ENCODE peak calls at places on chromosomes 11 and 22, in four cellular contexts. One of them, this sample, is unnamed.
A peak's percentile ranks its signal among the peaks of the same experiment; 100 is the strongest.

GRCh38 chr11:76616676-76617552 is 53.6 kb downstream of the LRRC32 start:
- DNase-seq in ELR: no peak
- DNase-seq in spleen: peak; percentile 49
- DNase-seq in cardiac fibroblast: no peak
- DNase-seq in this sample: no peak

GRCh38 chr11:84958295-84958694 is 668.8 kb downstream of the DLG2 start:
- DNase-seq in ELR: no peak
- DNase-seq in spleen: no peak
- DNase-seq in cardiac fibroblast: no peak
- DNase-seq in this sample: no peak

GRCh38 chr11:64037027-64037633 is 1.4 kb downstream of the FLRT1 start:
- DNase-seq in cardiac fibroblast: no peak
- DNase-seq in ELR: no peak
- DNase-seq in spleen: no peak
- DNase-seq in this sample: no peak

GRCh38 chr22:30453731-30454510 is 17.9 kb downstream of the SEC14L3 start:
- DNase-seq in cardiac fibroblast: peak; percentile 13
- DNase-seq in spleen: no peak
- DNase-seq in ELR: peak; percentile 19
- DNase-seq in this sample: no peak

GRCh38 chr22:21624120-21624879 is 5.5 kb downstream of the YDJC start:
- DNase-seq in spleen: no peak
- DNase-seq in cardiac fibroblast: peak; percentile 26
- DNase-seq in ELR: peak; percentile 52
- DNase-seq in this sample: peak; percentile 30

GRCh38 chr11:70281114-70281729 is 10.7 kb downstream of the PPFIA1 start:
- DNase-seq in cardiac fibroblast: peak; percentile 92
- DNase-seq in spleen: no peak
- DNase-seq in ELR: no peak
- DNase-seq in this sample: peak; percentile 80

GRCh38 chr11:107951105-107951504 is 22.9 kb downstream of the RAB39A start:
- DNase-seq in ELR: no peak
- DNase-seq in spleen: no peak
- DNase-seq in cardiac fibroblast: no peak
- DNase-seq in this sample: no peak

GRCh38 chr11:282171-282570 is 4.0 kb downstream of the NLRP6 start:
- DNase-seq in ELR: no peak
- DNase-seq in cardiac fibroblast: no peak
- DNase-seq in spleen: peak; percentile 58
- DNase-seq in this sample: no peak

GRCh38 chr22:42366815-42367581 is 65.2 kb downstream of the NFAM1 start:
- DNase-seq in spleen: no peak
- DNase-seq in cardiac fibroblast: no peak
- DNase-seq in ELR: no peak
- DNase-seq in this sample: no peak

GRCh38 chr11:73230276-73230875 is 12.3 kb downstream of the P2RY2 start:
- DNase-seq in cardiac fibroblast: no peak
- DNase-seq in ELR: no peak
- DNase-seq in spleen: peak; percentile 47
- DNase-seq in this sample: no peak

GRCh38 chr11:35115688-35116030 is 23.3 kb upstream of the CD44 start:
- DNase-seq in spleen: no peak
- DNase-seq in ELR: no peak
- DNase-seq in cardiac fibroblast: peak; percentile 8
- DNase-seq in this sample: no peak

GRCh38 chr11:107359701-107360100 is 97.9 kb downstream of the CWF19L2 start:
- DNase-seq in spleen: no peak
- DNase-seq in cardiac fibroblast: peak; percentile 16
- DNase-seq in ELR: peak; percentile 25
- DNase-seq in this sample: peak; percentile 7

GRCh38 chr11:86446924-86447285 is 72.2 kb downstream of the CCDC81 start:
- DNase-seq in spleen: no peak
- DNase-seq in cardiac fibroblast: no peak
- DNase-seq in ELR: no peak
- DNase-seq in this sample: no peak

GRCh38 chr11:73792584-73792983 is 4.9 kb downstream of the MRPL48 start:
- DNase-seq in cardiac fibroblast: no peak
- DNase-seq in ELR: no peak
- DNase-seq in spleen: no peak
- DNase-seq in this sample: no peak

GRCh38 chr11:45449036-45449601 is 163.0 kb upstream of the SYT13 start:
- DNase-seq in spleen: peak; percentile 11
- DNase-seq in ELR: no peak
- DNase-seq in cardiac fibroblast: no peak
- DNase-seq in this sample: no peak

GRCh38 chr11:109123811-109124787 is 297.9 kb upstream of the C11orf87 start:
- DNase-seq in ELR: no peak
- DNase-seq in cardiac fibroblast: peak; percentile 10
- DNase-seq in spleen: no peak
- DNase-seq in this sample: peak; percentile 8

GRCh38 chr11:65411681-65412070 is 10.9 kb upstream of the NEAT1 start:
- DNase-seq in cardiac fibroblast: no peak
- DNase-seq in spleen: peak; percentile 54
- DNase-seq in ELR: no peak
- DNase-seq in this sample: no peak

GRCh38 chr22:36658900-36659299 is 44.7 kb downstream of the CACNG2 start:
- DNase-seq in cardiac fibroblast: no peak
- DNase-seq in ELR: no peak
- DNase-seq in spleen: no peak
- DNase-seq in this sample: no peak

GRCh38 chr11:123235687-123236261 is 40.7 kb upstream of the CLMP start:
- DNase-seq in cardiac fibroblast: peak; percentile 73
- DNase-seq in spleen: no peak
- DNase-seq in ELR: peak; percentile 32
- DNase-seq in this sample: peak; percentile 95

GRCh38 chr22:45612451-45612901 is 59.2 kb upstream of the ATXN10 start:
- DNase-seq in ELR: peak; percentile 90
- DNase-seq in cardiac fibroblast: peak; percentile 78
- DNase-seq in spleen: no peak
- DNase-seq in this sample: peak; percentile 93

GRCh38 chr11:93567406-93567819 is 24.2 kb upstream of the SMCO4 start:
- DNase-seq in spleen: no peak
- DNase-seq in cardiac fibroblast: peak; percentile 16
- DNase-seq in ELR: no peak
- DNase-seq in this sample: peak; percentile 6

GRCh38 chr22:22684605-22685561 is 40.5 kb downstream of the GGTLC2 start:
- DNase-seq in cardiac fibroblast: peak; percentile 57
- DNase-seq in spleen: peak; percentile 85
- DNase-seq in ELR: peak; percentile 10
- DNase-seq in this sample: peak; percentile 88

GRCh38 chr22:20316844-20317401 is 2.9 kb downstream of the DGCR6L start:
- DNase-seq in spleen: peak; percentile 65
- DNase-seq in cardiac fibroblast: no peak
- DNase-seq in ELR: no peak
- DNase-seq in this sample: no peak

GRCh38 chr11:91860661-91861060 is 364.0 kb upstream of the FAT3 start:
- DNase-seq in ELR: no peak
- DNase-seq in cardiac fibroblast: no peak
- DNase-seq in spleen: no peak
- DNase-seq in this sample: no peak

GRCh38 chr22:49594078-49594477 is 233.6 kb downstream of the BRD1 start:
- DNase-seq in cardiac fibroblast: no peak
- DNase-seq in ELR: no peak
- DNase-seq in spleen: no peak
- DNase-seq in this sample: no peak

GRCh38 chr11:70631624-70632047 is 233.3 kb downstream of the CTTN start:
- DNase-seq in cardiac fibroblast: no peak
- DNase-seq in spleen: no peak
- DNase-seq in ELR: no peak
- DNase-seq in this sample: no peak

GRCh38 chr11:121587182-121587581 is 134.4 kb upstream of the SORL1-AS1 start:
- DNase-seq in cardiac fibroblast: no peak
- DNase-seq in spleen: no peak
- DNase-seq in ELR: no peak
- DNase-seq in this sample: no peak

GRCh38 chr11:73549367-73549766 is 48.5 kb downstream of the FAM168A start:
- DNase-seq in spleen: no peak
- DNase-seq in cardiac fibroblast: no peak
- DNase-seq in ELR: no peak
- DNase-seq in this sample: no peak